ENCODE peak calls at places on chromosomes 3 and 15, in seven cellular contexts. R is HFFc6, Z is neural progenitor cell, C is B cell, W is SK-N-SH, V is Calu3, I is foreskin fibroblast. N is an unnamed sample.
A peak's percentile ranks its signal among the peaks of the same experiment; 100 is the strongest.

GRCh38 chr3:72338942-72339749 is 509.1 kb downstream of the SHQ1 start:
- DNase-seq in R (peak; percentile 98), W (no peak), I (peak; percentile 95), Z (no peak), C (no peak), V (peak; percentile 79), N (peak; percentile 59)

GRCh38 chr15:41566121-41566885 is 7.3 kb downstream of the TYRO3 start:
- DNase-seq in W (no peak), I (no peak), C (no peak), R (no peak), Z (no peak), V (no peak), N (no peak)

GRCh38 chr3:52289747-52290595 is 2.3 kb downstream of the GLYCTK start:
- DNase-seq in V (peak; percentile 47), R (no peak), I (no peak), Z (no peak), W (no peak), C (no peak), N (no peak)

GRCh38 chr15:77354064-77354463 is 65.8 kb downstream of the PEAK1 start:
- DNase-seq in C (no peak), Z (no peak), R (no peak), W (no peak), I (peak; percentile 26), V (peak; percentile 17), N (no peak)

GRCh38 chr3:5079761-5080160 is 42.3 kb upstream of the ARL8B start:
- DNase-seq in R (no peak), I (no peak), Z (no peak), C (no peak), W (no peak), V (no peak), N (no peak)

GRCh38 chr3:165464736-165465135 is 268.6 kb upstream of the SLITRK3 start:
- DNase-seq in I (peak; percentile 1), V (no peak), R (no peak), W (no peak), Z (no peak), C (no peak), N (no peak)

GRCh38 chr15:78177447-78177873 is 28.3 kb downstream of the IDH3A start:
- DNase-seq in V (peak; percentile 72), Z (peak; percentile 84), C (peak; percentile 38), I (peak; percentile 56), R (no peak), W (peak; percentile 78), N (no peak)

GRCh38 chr3:25272090-25272489 is 156.0 kb upstream of the RARB start:
- DNase-seq in Z (no peak), C (no peak), W (no peak), R (no peak), V (no peak), I (no peak), N (no peak)

GRCh38 chr3:149781216-149781615 is 11.1 kb downstream of the ANKUB1 start:
- DNase-seq in V (no peak), R (no peak), Z (no peak), C (peak; percentile 39), I (no peak), W (no peak), N (no peak)

GRCh38 chr15:64429448-64429847 is 30.9 kb upstream of the ZNF609 start:
- DNase-seq in C (no peak), R (no peak), V (no peak), I (no peak), W (no peak), Z (no peak), N (no peak)

GRCh38 chr15:40190591-40190990 is 29.7 kb downstream of the BUB1B start:
- DNase-seq in V (no peak), R (peak; percentile 66), C (no peak), W (no peak), I (peak; percentile 88), Z (no peak), N (no peak)

GRCh38 chr3:128492353-128493220 is at the start of gene GATA2:
- DNase-seq in Z (peak; percentile 81), V (no peak), W (no peak), R (peak; percentile 24), C (peak; percentile 45), I (peak; percentile 33), N (no peak)

GRCh38 chr3:157088506-157089454 is 71.2 kb downstream of the CCNL1 start:
- DNase-seq in R (peak; percentile 87), Z (peak; percentile 96), W (peak; percentile 99), V (peak; percentile 100), C (peak; percentile 97), I (peak; percentile 98), N (peak; percentile 89)

GRCh38 chr3:123256256-123256655 is 54.5 kb downstream of the SEC22A start:
- DNase-seq in C (no peak), I (no peak), W (no peak), Z (no peak), V (no peak), R (no peak), N (no peak)

GRCh38 chr3:164018500-164018899 is 1059.8 kb downstream of the SI start:
- DNase-seq in Z (no peak), R (no peak), V (no peak), W (no peak), I (no peak), C (no peak), N (no peak)

GRCh38 chr3:150404023-150404422 is 4.1 kb upstream of the TSC22D2 start:
- DNase-seq in Z (no peak), V (no peak), R (no peak), I (no peak), W (no peak), C (no peak), N (no peak)

GRCh38 chr3:190024912-190025311 is 95.8 kb downstream of the P3H2 start:
- DNase-seq in W (no peak), I (peak; percentile 42), V (no peak), R (peak; percentile 38), C (no peak), Z (no peak), N (no peak)

GRCh38 chr3:55697177-55697865 is 210.2 kb upstream of the WNT5A start:
- DNase-seq in C (no peak), R (no peak), Z (no peak), I (no peak), W (no peak), V (no peak), N (no peak)

GRCh38 chr3:12875857-12876451 is 34.6 kb upstream of the RPL32 start:
- DNase-seq in C (peak; percentile 54), I (peak; percentile 62), Z (peak; percentile 97), V (peak; percentile 19), R (peak; percentile 12), W (peak; percentile 93), N (no peak)

GRCh38 chr3:45966969-45967640 is 23.8 kb downstream of the CXCR6 start:
- DNase-seq in I (no peak), Z (no peak), W (no peak), C (no peak), V (no peak), R (no peak), N (no peak)

GRCh38 chr15:81270781-81271491 is 53.0 kb downstream of the STARD5 start:
- DNase-seq in C (no peak), Z (peak; percentile 88), W (no peak), R (peak; percentile 6), I (peak; percentile 36), V (no peak), N (no peak)

GRCh38 chr15:51191072-51191665 is 96.5 kb upstream of the TNFAIP8L3 start:
- DNase-seq in I (no peak), W (no peak), C (no peak), R (no peak), Z (no peak), V (no peak), N (no peak)

GRCh38 chr3:42247576-42248027 is 18.4 kb downstream of the CCK start:
- DNase-seq in V (peak; percentile 73), C (peak; percentile 66), W (peak; percentile 58), Z (peak; percentile 77), R (peak; percentile 61), I (peak; percentile 84), N (peak; percentile 15)
- TF ChIP-seq CTCF in V (peak; percentile 75), C (peak; percentile 83), W (peak; percentile 76), Z (peak; percentile 88), R (peak; percentile 94), I (peak; percentile 55), N (peak; percentile 77)

GRCh38 chr15:67135494-67135893 is 70.1 kb downstream of the SMAD3 start:
- DNase-seq in Z (no peak), R (peak; percentile 54), W (no peak), I (peak; percentile 75), V (no peak), C (no peak), N (peak; percentile 75)
- TF ChIP-seq CTCF in Z (no peak), R (peak; percentile 32), W (no peak), I (peak; percentile 9), V (no peak), C (no peak), N (peak; percentile 37)

GRCh38 chr3:175940881-175941280 is 1081.7 kb downstream of the NAALADL2 start:
- DNase-seq in W (no peak), I (no peak), V (peak; percentile 11), R (no peak), Z (peak; percentile 52), C (no peak), N (no peak)

GRCh38 chr3:175940243-175940642 is 1081.1 kb downstream of the NAALADL2 start:
- DNase-seq in I (peak; percentile 32), W (no peak), C (no peak), R (peak; percentile 39), Z (no peak), V (peak; percentile 4), N (no peak)

DNA sequence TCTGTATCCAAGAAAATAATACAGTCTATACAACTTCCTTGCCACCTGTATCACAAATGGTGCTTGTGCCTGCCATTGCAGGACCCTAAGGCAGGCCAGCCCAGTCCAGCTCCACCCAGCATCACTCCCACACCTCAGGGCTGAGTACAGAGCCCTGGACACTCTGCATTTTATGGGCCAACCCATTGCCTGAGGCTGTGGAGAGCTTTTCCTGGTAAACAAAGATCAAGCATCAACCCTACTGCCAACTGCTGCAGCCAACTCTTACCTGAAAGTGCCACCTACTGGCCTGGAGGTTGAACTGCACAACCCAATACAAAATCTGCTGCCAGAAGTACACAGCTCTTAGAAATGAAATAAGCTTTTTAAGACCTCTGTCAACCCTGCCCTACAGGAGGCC is 1082.2 kb downstream of the NAALADL2 start:
- DNase-seq in I (no peak), Z (peak; percentile 25), C (no peak), R (no peak), W (no peak), V (peak; percentile 56), N (no peak)
- TF ChIP-seq CTCF in I (peak; percentile 10), Z (peak; percentile 57), C (peak; percentile 14), R (peak; percentile 72), W (peak; percentile 55), V (peak; percentile 84), N (peak; percentile 27)

DNA sequence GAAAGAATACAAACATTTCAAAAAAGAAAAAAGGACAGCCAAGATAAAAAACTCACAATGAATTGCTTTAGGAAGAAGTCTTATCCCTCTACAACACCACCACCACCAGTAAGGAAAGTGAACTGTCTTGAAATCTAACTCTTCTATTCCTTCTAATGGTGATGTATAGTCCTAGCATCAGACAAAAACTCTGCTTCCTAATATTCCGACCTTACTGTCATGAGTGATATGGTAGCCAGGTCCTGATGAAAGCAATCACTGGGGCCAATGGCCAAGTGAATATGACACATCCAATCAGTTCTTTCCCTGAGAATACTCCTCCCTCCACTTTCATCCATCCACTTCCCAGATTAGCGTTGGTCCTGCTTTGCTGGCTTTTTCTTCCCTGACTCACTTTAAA is 14.8 kb downstream of the GK5 start:
- DNase-seq in I (peak; percentile 33), C (no peak), Z (no peak), V (no peak), R (peak; percentile 17), W (no peak), N (no peak)
- TF ChIP-seq CTCF in I (peak; percentile 5), C (no peak), Z (peak; percentile 10), V (no peak), R (no peak), W (no peak), N (no peak)

N was measured in AG09319.